ENCODE peak calls at places on chromosomes 12 and 14, in five cellular contexts. G is IMR-90, E is AG04450, U is mammary epithelial cell, X is substantia nigra. M is an unnamed sample.

GRCh38 chr12:108630481-108631207 is 3.0 kb downstream of the SELPLG start:
- DNase-seq in G (peak), E (no peak), U (peak), X (no peak), M (peak)

GRCh38 chr14:77099425-77100167 is 1.5 kb downstream of the CIPC start:
- DNase-seq in G (peak), E (peak), U (peak), X (no peak), M (no peak)

GRCh38 chr12:90909069-90909676 is 45.8 kb downstream of the CCER1 start:
- DNase-seq in G (peak), E (no peak), U (peak), X (no peak), M (no peak)

GRCh38 chr12:26971963-26972362 is 33.7 kb downstream of the FGFR1OP2 start:
- DNase-seq in G (no peak), E (no peak), U (no peak), X (no peak), M (no peak)

GRCh38 chr12:118980407-118981014 is 830 bp upstream of the SRRM4 start:
- DNase-seq in G (no peak), E (no peak), U (no peak), X (peak), M (no peak)

GRCh38 chr12:94150483-94151225 is 2.3 kb downstream of the PLXNC1 start:
- DNase-seq in G (no peak), E (no peak), U (no peak), X (no peak), M (no peak)

GRCh38 chr12:5230151-5230550 is 186.5 kb downstream of the KCNA5 start:
- DNase-seq in G (peak), E (peak), U (peak), X (no peak), M (no peak)

GRCh38 chr12:121145221-121145620 is 12.5 kb downstream of the P2RX7 start:
- DNase-seq in G (peak), E (no peak), U (no peak), X (peak), M (no peak)

GRCh38 chr12:121131941-121132341 is 735 bp upstream of the P2RX7 start:
- DNase-seq in G (no peak), E (no peak), U (no peak), X (no peak), M (no peak)

GRCh38 chr12:32471601-32472001 is 72.2 kb downstream of the FGD4 start:
- DNase-seq in G (peak), E (no peak), U (no peak), X (no peak), M (no peak)

GRCh38 chr12:91833780-91834359 is 311.8 kb downstream of the BTG1 start:
- DNase-seq in G (no peak), E (no peak), U (no peak), X (no peak), M (no peak)

GRCh38 chr12:48925218-48925871 is at the start of gene FKBP11:
- DNase-seq in G (peak), E (no peak), U (peak), X (peak), M (no peak)

GRCh38 chr14:35688427-35688826 is 120.7 kb downstream of the RALGAPA1 start:
- DNase-seq in G (no peak), E (no peak), U (no peak), X (no peak), M (no peak)

GRCh38 chr14:70907996-70908917 is 998 bp downstream of the PCNX1 start:
- DNase-seq in G (peak), E (no peak), U (peak), X (peak), M (no peak)

GRCh38 chr12:80702889-80703605 is 4.4 kb upstream of the MYF6 start:
- DNase-seq in G (peak), E (peak), U (peak), X (no peak), M (peak)

GRCh38 chr12:86719381-86719780 is 463.2 kb upstream of the MGAT4C start:
- DNase-seq in G (peak), E (no peak), U (peak), X (no peak), M (peak)

GRCh38 chr12:126554599-126554998 is 1489.4 kb downstream of the AACS start:
- DNase-seq in G (no peak), E (no peak), U (no peak), X (no peak), M (no peak)

GRCh38 chr14:32940066-32940651 is 1.5 kb downstream of the NPAS3 start:
- DNase-seq in G (no peak), E (no peak), U (no peak), X (no peak), M (no peak)

GRCh38 chr14:103126873-103127304 is 3.6 kb downstream of the TNFAIP2 start:
- DNase-seq in G (no peak), E (no peak), U (peak), X (no peak), M (no peak)

GRCh38 chr12:122389677-122390076 is 32.8 kb downstream of the CLIP1 start:
- DNase-seq in G (no peak), E (no peak), U (no peak), X (no peak), M (no peak)

GRCh38 chr12:38053655-38054464 is 262.7 kb upstream of the ALG10B start:
- DNase-seq in G (no peak), E (no peak), U (peak), X (no peak), M (no peak)

GRCh38 chr14:96263347-96264199 is 7.6 kb downstream of the BDKRB1 start:
- DNase-seq in G (peak), E (no peak), U (no peak), X (no peak), M (no peak)

GRCh38 chr14:36426836-36427235 is 93.2 kb downstream of the NKX2-1 start:
- DNase-seq in G (no peak), E (no peak), U (no peak), X (no peak), M (no peak)

GRCh38 chr14:88611878-88612277 is 49.0 kb downstream of the ZC3H14 start:
- DNase-seq in G (peak), E (no peak), U (no peak), X (no peak), M (no peak)

DNA sequence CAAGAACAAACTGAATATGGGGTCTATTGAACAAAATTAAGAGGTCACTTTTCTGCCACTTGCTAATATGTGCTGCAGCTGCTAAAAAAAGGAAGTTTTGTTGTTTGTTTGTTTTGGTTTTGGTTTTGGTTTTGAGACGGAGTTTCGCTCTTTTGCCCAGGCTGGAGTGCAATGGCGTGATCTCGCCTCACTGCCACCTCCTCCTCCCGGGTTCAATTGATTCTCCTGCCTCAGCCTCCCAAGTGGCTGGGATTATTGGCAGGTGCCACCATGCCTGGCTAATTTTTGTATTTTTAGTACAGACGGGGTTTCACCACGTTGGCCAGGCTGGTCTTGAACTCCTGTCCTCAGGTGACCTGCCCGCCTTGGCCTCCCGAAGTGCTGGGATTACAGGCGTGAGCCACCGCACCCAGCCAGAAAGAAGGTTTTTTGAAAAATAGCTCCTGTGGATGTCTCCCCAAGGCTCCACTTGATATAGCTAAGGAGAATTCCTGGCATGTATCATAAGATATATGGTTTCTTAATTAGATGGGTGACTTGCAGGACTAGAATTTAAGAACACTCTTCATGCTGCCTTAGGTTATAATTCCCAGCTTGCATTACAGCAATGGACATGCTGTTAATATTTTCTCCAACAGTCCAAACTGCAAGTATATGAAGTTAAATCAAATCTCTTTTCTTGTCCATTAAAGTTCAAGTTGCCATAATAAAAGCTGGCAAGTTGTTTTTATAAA is 237.6 kb upstream of the AMIGO2 start:
- DNase-seq in G (no peak), E (no peak), U (no peak), X (no peak), M (no peak)
- H3K27ac ChIP-seq in G (no peak), E (no peak), U (no peak), X (no peak), M (no peak)

GRCh38 chr12:52407918-52408317 is 1.8 kb upstream of the KRT82 start:
- DNase-seq in G (no peak), E (no peak), U (no peak), X (no peak), M (no peak)
- H3K27ac ChIP-seq in G (no peak), E (no peak), U (no peak), X (no peak), M (no peak)

DNA sequence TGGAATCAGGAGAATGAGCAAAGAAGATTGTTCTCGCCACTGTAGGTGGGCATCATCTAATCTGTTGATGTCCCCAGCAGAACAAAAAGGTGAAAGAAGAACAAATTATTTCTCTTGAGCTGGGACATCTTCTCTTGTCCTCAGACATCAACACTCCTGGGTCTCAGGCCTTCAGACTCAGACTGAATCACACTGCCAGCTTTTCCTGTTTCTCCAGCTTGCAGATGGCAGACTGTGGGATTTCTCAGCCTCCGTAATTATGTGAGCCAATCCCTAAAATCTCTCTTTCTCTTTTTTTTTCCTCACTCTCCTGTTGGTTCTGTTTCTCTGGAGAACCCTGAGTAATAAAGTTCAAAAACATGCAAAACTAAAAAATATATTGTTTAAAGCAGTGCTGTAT is 3.7 kb upstream of the TMPRSS12 start:
- DNase-seq in G (no peak), E (no peak), U (peak), X (no peak), M (no peak)
- H3K27ac ChIP-seq in G (no peak), E (no peak), U (no peak), X (no peak), M (peak)

GRCh38 chr14:68820999-68821683 is 28.3 kb upstream of the ZFP36L1 start:
- DNase-seq in G (no peak), E (no peak), U (no peak), X (no peak), M (no peak)

GRCh38 chr14:68820536-68820935 is 27.7 kb upstream of the ZFP36L1 start:
- DNase-seq in G (no peak), E (no peak), U (no peak), X (no peak), M (no peak)

GRCh38 chr14:68820119-68820518 is 27.3 kb upstream of the ZFP36L1 start:
- DNase-seq in G (no peak), E (no peak), U (no peak), X (no peak), M (no peak)

GRCh38 chr14:68817513-68818212 is 24.8 kb upstream of the ZFP36L1 start:
- DNase-seq in G (no peak), E (no peak), U (no peak), X (no peak), M (no peak)

GRCh38 chr14:68819260-68819691 is 26.4 kb upstream of the ZFP36L1 start:
- DNase-seq in G (peak), E (no peak), U (peak), X (no peak), M (peak)
- H3K27ac ChIP-seq in G (no peak), E (no peak), U (no peak), X (no peak), M (peak)

GRCh38 chr12:25074954-25075353 is 120.0 kb downstream of the DNAI7 start:
- DNase-seq in G (no peak), E (no peak), U (no peak), X (no peak), M (no peak)

GRCh38 chr12:25071366-25071765 is 122.5 kb upstream of the BCAT1 start:
- DNase-seq in G (no peak), E (no peak), U (no peak), X (no peak), M (no peak)

GRCh38 chr12:25069221-25069620 is 120.3 kb upstream of the BCAT1 start:
- DNase-seq in G (peak), E (no peak), U (no peak), X (no peak), M (no peak)

GRCh38 chr12:25072901-25073645 is 121.9 kb downstream of the DNAI7 start:
- DNase-seq in G (peak), E (no peak), U (no peak), X (no peak), M (no peak)

DNA sequence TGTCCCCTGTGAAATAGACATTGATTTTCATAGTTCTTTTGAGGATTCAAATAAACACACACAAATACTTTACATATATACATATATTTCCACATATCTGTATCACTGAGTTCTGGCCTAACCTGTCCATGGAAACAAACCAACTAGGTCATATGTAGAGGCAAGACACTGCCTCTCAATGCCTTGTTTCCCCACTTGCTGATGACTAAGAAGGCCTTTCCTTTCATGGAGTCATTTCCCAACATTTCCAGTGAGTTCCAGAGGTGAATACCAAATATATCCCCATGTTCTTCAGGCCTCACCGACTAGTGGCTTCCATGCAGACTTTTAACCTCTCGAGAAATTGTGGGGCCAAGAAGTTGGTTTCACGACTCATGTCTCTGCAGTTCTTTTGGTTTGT is 120.8 kb downstream of the DNAI7 start:
- DNase-seq in G (no peak), E (no peak), U (peak), X (no peak), M (no peak)
- H3K27ac ChIP-seq in G (no peak), E (no peak), U (no peak), X (no peak), M (no peak)

GRCh38 chr14:100426331-100426730 is 103.2 kb downstream of the SLC25A47 start:
- DNase-seq in G (no peak), E (no peak), U (no peak), X (no peak), M (no peak)

GRCh38 chr14:100423421-100424010 is 100.4 kb downstream of the SLC25A47 start:
- DNase-seq in G (no peak), E (no peak), U (no peak), X (no peak), M (no peak)

GRCh38 chr14:100422556-100423420 is 99.6 kb downstream of the SLC25A47 start:
- DNase-seq in G (peak), E (no peak), U (no peak), X (no peak), M (no peak)

GRCh38 chr14:100425454-100425814 is 102.3 kb downstream of the SLC25A47 start:
- DNase-seq in G (no peak), E (no peak), U (no peak), X (no peak), M (no peak)

GRCh38 chr14:100424504-100425453 is 101.6 kb downstream of the SLC25A47 start:
- DNase-seq in G (no peak), E (no peak), U (no peak), X (no peak), M (no peak)
- H3K27ac ChIP-seq in G (no peak), E (no peak), U (no peak), X (no peak), M (no peak)

GRCh38 chr12:107058190-107058589 is 35.2 kb downstream of the CRY1 start:
- DNase-seq in G (no peak), E (no peak), U (no peak), X (no peak), M (no peak)

GRCh38 chr12:107053709-107054108 is 39.6 kb downstream of the CRY1 start:
- DNase-seq in G (no peak), E (no peak), U (no peak), X (no peak), M (no peak)

GRCh38 chr12:107057071-107057834 is 36.1 kb downstream of the CRY1 start:
- DNase-seq in G (peak), E (no peak), U (peak), X (no peak), M (peak)
- H3K27ac ChIP-seq in G (no peak), E (no peak), U (no peak), X (no peak), M (peak)

DNA sequence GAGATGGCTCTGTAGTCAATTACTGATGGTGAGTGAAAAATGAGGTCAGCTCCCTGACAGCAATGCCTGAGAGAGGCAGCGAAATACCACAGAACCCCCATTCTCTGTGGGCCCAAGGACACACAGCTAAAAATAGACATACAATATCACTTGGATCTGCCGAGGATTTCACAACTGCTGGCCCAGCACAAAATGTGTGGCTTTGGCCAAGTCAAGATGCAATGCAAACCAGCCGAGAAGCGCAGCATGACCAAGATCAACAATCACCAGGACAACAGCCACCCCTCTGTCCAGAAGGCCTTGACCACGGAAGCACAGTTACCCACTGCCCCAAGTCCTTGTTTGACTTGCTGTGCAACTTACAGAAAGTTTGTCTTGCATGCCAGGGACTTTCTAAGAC is 52.2 kb downstream of the CKAP4 start:
- DNase-seq in G (peak), E (no peak), U (no peak), X (peak), M (no peak)
- H3K27ac ChIP-seq in G (no peak), E (no peak), U (no peak), X (no peak), M (no peak)

DNA sequence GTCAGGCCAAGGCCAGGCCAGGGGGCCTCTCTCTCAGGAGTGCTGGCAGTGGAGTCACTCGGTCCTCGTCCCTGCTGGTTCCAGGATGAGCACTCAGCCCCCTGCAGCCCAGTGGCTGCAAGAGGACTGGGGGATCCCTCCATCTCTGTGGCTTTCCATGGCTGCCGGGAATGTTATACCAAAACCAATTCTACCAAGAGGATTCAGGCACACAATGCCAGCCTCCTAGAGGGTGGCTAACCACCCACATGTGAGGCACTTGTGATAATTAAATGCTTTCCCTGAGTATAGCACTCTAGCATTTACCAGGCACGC is 21.9 kb downstream of the ASB2 start:
- DNase-seq in G (no peak), E (no peak), U (no peak), X (no peak), M (no peak)
- H3K27ac ChIP-seq in G (no peak), E (no peak), U (no peak), X (no peak), M (no peak)